ENCODE peak calls at places on chromosomes 11 and 22, in eight cellular contexts. I is left ventricle myocardium inferior; T is sciatic nerve; W is HAP-1; R is heart left ventricle; P is T-helper 1 cell; D is activated effector memory CD4-positive, alpha-beta T cell treated with Interleukin-2 at 50 U/mL for 16 hours; H is heart right ventricle. X is an unnamed sample.

GRCh38 chr11:57274904-57275498 is 38.0 kb upstream of the APLNR start:
- DNase-seq in I (no peak), H (no peak), R (no peak), D (no peak), T (no peak), P (no peak), W (no peak), X (no peak)

GRCh38 chr11:95363710-95364109 is 132.7 kb upstream of the SESN3 start:
- DNase-seq in R (no peak), W (no peak), D (no peak), P (no peak), H (no peak), I (no peak), T (no peak), X (no peak)

GRCh38 chr22:31346733-31347250 is 646 bp upstream of the PATZ1 start:
- DNase-seq in H (peak), T (peak), P (peak), W (peak), I (peak), R (peak), D (peak), X (peak)

GRCh38 chr22:50112151-50113118 is 22.6 kb downstream of the MOV10L1 start:
- DNase-seq in P (no peak), W (no peak), D (no peak), R (peak), H (no peak), I (no peak), T (no peak), X (no peak)

GRCh38 chr11:74453373-74453975 is 13.9 kb downstream of the KCNE3 start:
- DNase-seq in I (peak), R (peak), T (peak), P (peak), W (peak), D (peak), H (peak), X (peak)

GRCh38 chr11:36177837-36178236 is 111.4 kb downstream of the COMMD9 start:
- DNase-seq in R (no peak), D (no peak), T (no peak), P (no peak), I (no peak), W (no peak), H (no peak), X (peak)

GRCh38 chr22:41563051-41563711 is 2.4 kb downstream of the CSDC2 start:
- DNase-seq in H (no peak), W (no peak), D (no peak), I (no peak), R (no peak), T (no peak), P (no peak), X (peak)

GRCh38 chr11:78749243-78749730 is 174.6 kb upstream of the NARS2 start:
- DNase-seq in R (no peak), T (no peak), P (no peak), D (no peak), W (no peak), I (no peak), H (no peak), X (no peak)

GRCh38 chr11:32087602-32088001 is 3.3 kb upstream of the RCN1 start:
- DNase-seq in D (no peak), T (no peak), P (no peak), R (no peak), H (no peak), I (no peak), W (no peak), X (peak)

GRCh38 chr11:85540635-85541034 is 86.5 kb downstream of the DLG2 start:
- DNase-seq in W (peak), T (no peak), D (no peak), I (no peak), R (no peak), H (no peak), P (no peak), X (no peak)

GRCh38 chr11:34750692-34751405 is 130.0 kb downstream of the EHF start:
- DNase-seq in I (no peak), R (no peak), P (no peak), H (no peak), W (no peak), T (no peak), D (no peak), X (no peak)

GRCh38 chr22:35480627-35481565 is 59.7 kb upstream of the RASD2 start:
- DNase-seq in W (no peak), T (no peak), I (no peak), R (no peak), P (no peak), H (no peak), D (no peak), X (no peak)

GRCh38 chr11:72227316-72228228 is 3.0 kb downstream of the INPPL1 start:
- DNase-seq in R (no peak), I (no peak), P (no peak), T (no peak), H (no peak), W (no peak), D (no peak), X (no peak)

GRCh38 chr22:43293661-43294392 is 49.3 kb downstream of the SCUBE1 start:
- DNase-seq in H (peak), W (no peak), T (no peak), I (no peak), P (no peak), R (no peak), D (no peak), X (peak)

GRCh38 chr22:43994006-43994405 is 30.1 kb upstream of the PARVB start:
- DNase-seq in R (no peak), W (no peak), P (no peak), H (no peak), I (no peak), D (no peak), T (no peak), X (no peak)

GRCh38 chr11:101407324-101407723 is 176.5 kb downstream of the TRPC6 start:
- DNase-seq in D (no peak), W (no peak), R (no peak), H (no peak), P (no peak), I (no peak), T (no peak), X (no peak)

GRCh38 chr22:49601614-49602321 is 225.9 kb downstream of the BRD1 start:
- DNase-seq in R (no peak), T (peak), D (no peak), I (no peak), H (no peak), P (no peak), W (no peak), X (no peak)

GRCh38 chr11:10581481-10582019 is 13.1 kb upstream of the LYVE1 start:
- DNase-seq in T (no peak), H (no peak), I (peak), W (no peak), P (no peak), R (peak), D (no peak), X (peak)

GRCh38 chr11:118892515-118892914 is 8.8 kb downstream of the CXCR5 start:
- DNase-seq in W (no peak), T (no peak), P (peak), R (no peak), H (no peak), I (no peak), D (peak), X (no peak)

GRCh38 chr11:11211888-11212287 is 141.2 kb downstream of the CSNK2A3 start:
- DNase-seq in R (no peak), T (no peak), D (no peak), W (no peak), I (no peak), P (no peak), H (no peak), X (no peak)

GRCh38 chr11:33725496-33725895 is 10.7 kb downstream of the CD59 start:
- DNase-seq in R (no peak), H (no peak), P (no peak), D (no peak), W (no peak), I (no peak), T (no peak), X (no peak)

GRCh38 chr11:11476499-11476898 is 123.4 kb upstream of the CSNK2A3 start:
- DNase-seq in H (no peak), D (no peak), T (no peak), W (no peak), P (no peak), I (no peak), R (no peak), X (no peak)

GRCh38 chr11:129853508-129854228 is 38.0 kb downstream of the TMEM45B start:
- DNase-seq in W (no peak), T (no peak), H (peak), R (no peak), I (no peak), P (peak), D (peak), X (no peak)

GRCh38 chr22:45830531-45831245 is 146.3 kb downstream of the WNT7B start:
- DNase-seq in I (no peak), D (no peak), H (no peak), T (no peak), R (no peak), W (no peak), P (no peak), X (peak)

GRCh38 chr22:19412934-19413333 is 18.6 kb downstream of the HIRA start:
- DNase-seq in W (no peak), I (no peak), D (no peak), H (no peak), T (no peak), P (no peak), R (no peak), X (no peak)

X was measured in cardiac muscle cell.